ENCODE peak calls at places on chromosomes 3 and 15, in five cellular contexts. I is RWPE1; H is stimulated activated CD4-positive, alpha-beta T cell treated with anti-CD3 and anti-CD28 coated beads, Interleukin-1b, Interleukin-23, amount 100 ng/mL, for 24 hours; G is GDM1; E is GM20000. X is an unnamed sample.

GRCh38 chr3:130601662-130602061 is 84.7 kb downstream of the COL6A6 start:
- DNase-seq in G (no peak), I (no peak), E (no peak), H (no peak), X (no peak)

GRCh38 chr3:177111541-177111949 is 85.7 kb downstream of the TBL1XR1 start:
- DNase-seq in E (no peak), I (peak), G (no peak), H (no peak), X (no peak)

GRCh38 chr3:112774293-112774926 is 72.3 kb downstream of the CD200R1L start:
- DNase-seq in E (no peak), G (no peak), I (peak), H (no peak), X (no peak)

GRCh38 chr3:47000198-47000815 is 20.8 kb downstream of the NBEAL2 start:
- DNase-seq in E (no peak), G (no peak), I (no peak), H (no peak), X (no peak)

GRCh38 chr3:31699309-31699953 is 166.7 kb downstream of the STT3B start:
- DNase-seq in G (no peak), E (no peak), I (no peak), H (no peak), X (no peak)

GRCh38 chr15:55993111-55993803 is at the start of gene NEDD4:
- DNase-seq in E (peak), G (peak), I (peak), H (peak), X (peak)

GRCh38 chr3:119913021-119913420 is 131.1 kb downstream of the NR1I2 start:
- DNase-seq in H (no peak), G (no peak), E (no peak), I (no peak), X (no peak)

GRCh38 chr3:114714237-114714636 is 420.4 kb downstream of the TIGIT start:
- DNase-seq in E (no peak), H (no peak), I (no peak), G (no peak), X (no peak)

GRCh38 chr3:102741694-102742093 is 306.9 kb downstream of the ZPLD1 start:
- DNase-seq in I (no peak), G (no peak), H (no peak), E (no peak), X (no peak)

GRCh38 chr15:66679657-66680108 is 22.4 kb upstream of the SMAD6 start:
- DNase-seq in H (no peak), E (no peak), G (no peak), I (no peak), X (no peak)

GRCh38 chr3:151067158-151067557 is 18.3 kb upstream of the MED12L start:
- DNase-seq in I (no peak), H (no peak), E (no peak), G (peak), X (peak)

GRCh38 chr15:79849789-79850188 is 47.0 kb downstream of the MTHFS start:
- DNase-seq in H (no peak), E (peak), I (no peak), G (no peak), X (peak)

GRCh38 chr3:18351069-18351628 is 74.0 kb downstream of the SATB1 start:
- DNase-seq in I (no peak), G (no peak), E (no peak), H (no peak), X (no peak)

GRCh38 chr3:100024520-100025303 is 89.6 kb downstream of the FILIP1L start:
- DNase-seq in E (no peak), I (no peak), G (no peak), H (no peak), X (no peak)

GRCh38 chr3:55959681-55960080 is 472.6 kb upstream of the WNT5A start:
- DNase-seq in G (no peak), H (no peak), E (no peak), I (no peak), X (no peak)

GRCh38 chr3:158495503-158495902 is 75.5 kb upstream of the MLF1 start:
- DNase-seq in I (no peak), G (no peak), E (no peak), H (no peak), X (no peak)

GRCh38 chr3:182941719-182942118 is 38.6 kb downstream of the DCUN1D1 start:
- DNase-seq in G (no peak), H (no peak), I (no peak), E (no peak), X (no peak)

GRCh38 chr3:50275996-50276761 is 2.7 kb upstream of the LSMEM2 start:
- DNase-seq in E (peak), H (no peak), G (no peak), I (no peak), X (no peak)

GRCh38 chr15:99324082-99324620 is 72.9 kb downstream of the LRRC28 start:
- DNase-seq in H (no peak), E (peak), I (peak), G (peak), X (peak)

GRCh38 chr15:29133321-29133720 is 136.3 kb downstream of the NSMCE3 start:
- DNase-seq in G (no peak), H (no peak), E (no peak), I (no peak), X (no peak)

GRCh38 chr3:61901481-61901880 is 340.1 kb downstream of the PTPRG start:
- DNase-seq in E (no peak), I (no peak), G (no peak), H (no peak), X (no peak)

GRCh38 chr3:108394563-108394962 is 98.2 kb downstream of the HHLA2 start:
- DNase-seq in G (no peak), I (no peak), E (no peak), H (no peak), X (peak)

GRCh38 chr3:155497930-155498647 is 204.6 kb upstream of the STRIT1 start:
- DNase-seq in I (peak), G (no peak), H (no peak), E (no peak), X (no peak)

GRCh38 chr3:52671676-52672075 is 14.0 kb downstream of the PBRM1 start:
- DNase-seq in G (no peak), E (no peak), H (no peak), I (no peak), X (no peak)

GRCh38 chr15:88484781-88485246 is 17.3 kb downstream of the MRPS11 start:
- DNase-seq in I (no peak), E (no peak), H (no peak), G (no peak), X (no peak)

GRCh38 chr15:66394912-66395311 is 8.2 kb downstream of the MAP2K1 start:
- DNase-seq in G (no peak), I (no peak), E (no peak), H (no peak), X (no peak)